ENCODE peak calls at places on chromosomes 4 and X, in ten cellular contexts. T, J, F, Z, Y, K, Q, I, L and W are unnamed samples.

GRCh38 chrX:28787206-28787605 is 200.0 kb downstream of the IL1RAPL1 start:
- DNase-seq in T (peak; percentile 4), J (peak; percentile 83), F (no peak), Z (peak; percentile 78), Y (peak; percentile 67), K (peak; percentile 71), Q (peak; percentile 2), I (no peak), L (no peak), W (peak; percentile 26)

GRCh38 chr4:141352775-141353544 is 132.3 kb downstream of the ZNF330 start:
- DNase-seq in T (no peak), J (peak; percentile 87), F (peak; percentile 30), Z (peak; percentile 70), Y (peak; percentile 85), K (peak; percentile 26), Q (no peak), I (no peak), L (no peak), W (peak; percentile 64)

GRCh38 chr4:118927976-118928375 is 39.3 kb downstream of the SYNPO2 start:
- DNase-seq in T (no peak), J (no peak), F (no peak), Z (no peak), Y (no peak), K (no peak), Q (no peak), I (no peak), L (no peak), W (no peak)

GRCh38 chr4:141458501-141458900 is 177.9 kb upstream of the IL15 start:
- DNase-seq in T (no peak), J (no peak), F (no peak), Z (no peak), Y (peak; percentile 16), K (peak; percentile 84), Q (no peak), I (no peak), L (no peak), W (no peak)

GRCh38 chr4:147773261-147774184 is 41.6 kb downstream of the ARHGAP10 start:
- DNase-seq in T (no peak), J (peak; percentile 68), F (no peak), Z (peak; percentile 72), Y (peak; percentile 57), K (peak; percentile 79), Q (no peak), I (no peak), L (no peak), W (peak; percentile 79)

GRCh38 chr4:96525901-96526300 is 686.0 kb downstream of the PDHA2 start:
- DNase-seq in T (no peak), J (peak; percentile 8), F (no peak), Z (peak; percentile 63), Y (no peak), K (no peak), Q (no peak), I (no peak), L (no peak), W (no peak)

GRCh38 chrX:153554519-153555167 is 37.2 kb downstream of the ATP2B3 start:
- DNase-seq in T (peak; percentile 71), J (no peak), F (peak; percentile 74), Z (peak; percentile 62), Y (peak; percentile 53), K (peak; percentile 59), Q (peak; percentile 62), I (peak; percentile 60), L (no peak), W (peak; percentile 34)

GRCh38 chr4:14575919-14576318 is 426.4 kb upstream of the CPEB2 start:
- DNase-seq in T (no peak), J (no peak), F (no peak), Z (no peak), Y (no peak), K (no peak), Q (no peak), I (no peak), L (no peak), W (no peak)

GRCh38 chrX:40483502-40483901 is 97.3 kb upstream of the ATP6AP2 start:
- DNase-seq in T (no peak), J (no peak), F (no peak), Z (no peak), Y (no peak), K (no peak), Q (no peak), I (no peak), L (no peak), W (no peak)

GRCh38 chrX:40485427-40485826 is 95.3 kb upstream of the ATP6AP2 start:
- DNase-seq in T (no peak), J (no peak), F (no peak), Z (no peak), Y (no peak), K (no peak), Q (no peak), I (no peak), L (no peak), W (no peak)

GRCh38 chrX:40485973-40486372 is 94.8 kb upstream of the ATP6AP2 start:
- DNase-seq in T (no peak), J (no peak), F (no peak), Z (no peak), Y (no peak), K (no peak), Q (no peak), I (no peak), L (no peak), W (no peak)

GRCh38 chrX:40488299-40488698 is 92.5 kb upstream of the ATP6AP2 start:
- DNase-seq in T (no peak), J (no peak), F (no peak), Z (no peak), Y (no peak), K (no peak), Q (no peak), I (no peak), L (no peak), W (no peak)

GRCh38 chrX:40484408-40485091 is 96.2 kb upstream of the ATP6AP2 start:
- DNase-seq in T (peak; percentile 37), J (no peak), F (no peak), Z (peak; percentile 25), Y (no peak), K (no peak), Q (no peak), I (no peak), L (no peak), W (no peak)
- H3K4me3 ChIP-seq in T (no peak overlapping the region), J (no peak overlapping the region), F (no peak overlapping the region), Z (no peak overlapping the region), Y (no peak overlapping the region), K (no peak overlapping the region), Q (no peak overlapping the region), I (no peak overlapping the region), L (no peak overlapping the region), W (no peak overlapping the region)

GRCh38 chr4:40608628-40609027 is 21.0 kb downstream of the RBM47 start:
- DNase-seq in T (no peak), J (no peak), F (no peak), Z (no peak), Y (peak; percentile 41), K (no peak), Q (no peak), I (no peak), L (no peak), W (no peak)

GRCh38 chr4:40617903-40618302 is 11.8 kb downstream of the RBM47 start:
- DNase-seq in T (no peak), J (no peak), F (no peak), Z (no peak), Y (peak; percentile 16), K (peak; percentile 32), Q (no peak), I (no peak), L (no peak), W (no peak)

GRCh38 chr4:40613456-40613855 is 16.2 kb downstream of the RBM47 start:
- DNase-seq in T (no peak), J (peak; percentile 94), F (no peak), Z (peak; percentile 54), Y (peak; percentile 18), K (no peak), Q (no peak), I (no peak), L (no peak), W (no peak)

GRCh38 chr4:40614031-40614430 is 15.6 kb downstream of the RBM47 start:
- DNase-seq in T (no peak), J (no peak), F (no peak), Z (no peak), Y (no peak), K (no peak), Q (no peak), I (no peak), L (no peak), W (no peak)

DNA sequence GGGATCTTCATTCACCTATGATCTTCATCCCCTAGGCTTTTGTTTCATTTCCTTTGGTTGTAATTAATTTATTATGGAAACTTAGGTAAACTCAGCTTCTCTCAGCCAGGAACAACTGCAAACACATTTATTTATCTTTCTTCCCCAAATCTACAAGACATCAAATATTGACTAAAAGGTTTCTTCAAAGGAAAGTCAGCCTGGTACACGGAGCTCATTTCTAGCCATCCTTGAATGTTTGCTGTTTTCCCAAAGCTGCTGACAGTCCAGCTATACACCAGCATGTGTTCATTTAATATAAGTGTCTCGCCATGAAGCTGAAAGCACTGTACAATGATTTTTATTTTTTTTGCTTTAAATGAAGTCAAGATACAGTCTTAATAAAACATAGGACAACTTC is 16.8 kb downstream of the RBM47 start:
- DNase-seq in T (no peak), J (no peak), F (no peak), Z (no peak), Y (no peak), K (no peak), Q (no peak), I (no peak), L (no peak), W (no peak)
- TF ChIP-seq CTCF in T (no peak), J (no peak), F (no peak), Z (no peak), Y (no peak), K (no peak), Q (no peak), I (no peak), L (no peak), W (no peak)

DNA sequence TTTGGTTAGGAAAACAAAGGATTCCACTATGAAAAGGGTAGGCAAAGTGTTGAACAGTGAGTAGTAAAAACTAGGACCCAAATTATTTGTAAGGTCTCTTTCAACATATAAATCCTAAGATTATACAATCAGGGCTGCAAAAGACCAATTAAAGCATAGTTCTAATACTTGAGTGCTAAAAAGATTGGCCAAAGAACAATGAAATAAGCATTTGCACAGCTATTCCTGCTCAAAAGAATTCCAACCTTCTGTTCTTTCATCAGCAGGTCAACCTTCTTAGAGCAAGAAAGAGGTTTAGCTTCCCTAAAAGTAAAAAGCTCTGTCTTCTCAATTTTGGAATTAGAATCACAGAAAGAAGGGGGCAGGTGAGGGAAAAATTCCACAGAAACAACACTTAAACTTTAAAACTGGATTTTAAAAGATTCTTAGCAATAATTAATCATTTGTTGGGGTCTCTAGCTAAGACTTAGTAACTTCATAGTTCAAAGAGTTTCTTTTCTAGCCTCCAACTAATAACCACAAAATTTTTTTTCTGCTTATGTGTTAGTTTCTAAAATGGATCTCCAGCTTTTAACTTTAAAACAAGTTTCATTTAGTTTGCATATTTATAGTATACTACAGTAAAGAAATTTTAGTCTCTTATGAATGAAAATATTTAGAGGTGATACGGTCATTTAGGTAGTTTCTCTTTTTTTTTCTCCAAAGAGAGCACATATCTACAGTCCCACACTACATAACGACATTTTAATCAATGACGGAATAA is 16.3 kb downstream of the TSPAN5 start:
- DNase-seq in T (no peak), J (no peak), F (no peak), Z (no peak), Y (no peak), K (no peak), Q (no peak), I (no peak), L (no peak), W (no peak)
- H3K4me3 ChIP-seq in T (no peak overlapping the region), J (no peak overlapping the region), F (no peak overlapping the region), Z (no peak overlapping the region), Y (no peak overlapping the region), K (no peak overlapping the region), Q (no peak overlapping the region), I (no peak overlapping the region), L (no peak overlapping the region), W (no peak overlapping the region)

DNA sequence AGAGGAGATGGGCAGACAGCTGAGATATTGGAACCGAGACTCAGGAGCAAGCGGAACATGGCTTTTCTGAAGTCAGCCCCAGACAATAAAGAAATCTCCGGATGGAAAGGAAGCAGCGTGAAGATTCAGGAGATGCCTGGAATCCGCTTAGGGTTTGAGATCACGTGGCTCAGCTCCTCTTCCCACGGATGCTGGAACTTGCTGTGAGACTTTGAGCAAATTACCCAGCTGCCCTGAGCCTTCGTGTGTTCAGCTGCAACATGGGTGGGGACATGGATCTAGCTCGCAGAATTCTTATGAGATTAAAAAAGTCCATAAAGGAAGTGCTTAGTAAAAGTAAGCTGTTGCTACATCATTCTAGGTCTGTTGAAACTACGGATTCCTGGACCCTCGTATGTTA is 55.8 kb upstream of the STIM2 start:
- DNase-seq in T (no peak), J (no peak), F (no peak), Z (no peak), Y (peak; percentile 19), K (no peak), Q (no peak), I (no peak), L (no peak), W (no peak)
- TF ChIP-seq CTCF in T (no peak), J (no peak), F (no peak), Z (no peak), Y (no peak), K (no peak), Q (no peak), I (no peak), L (no peak), W (no peak)